ENCODE peak calls at places on chromosome 1, in nine cellular contexts. H, I, A, J, B, U, P, G and Z are unnamed samples. For H3K4me1, the result is how much of the 10 kb centered on the place peaks cover.

GRCh38 chr1:156767879-156768608 is 709 bp downstream of the PRCC start:
- DNase-seq in H (no peak), P (no peak), U (peak), J (no peak), G (peak), A (no peak), I (peak), B (no peak), Z (no peak)

GRCh38 chr1:29325675-29326074 is 89.4 kb downstream of the PTPRU start:
- DNase-seq in B (no peak), P (no peak), U (no peak), I (no peak), G (peak), A (no peak), J (no peak), H (no peak), Z (no peak)

GRCh38 chr1:236132420-236133046 is 9.8 kb upstream of the GPR137B start:
- DNase-seq in I (no peak), J (no peak), H (no peak), P (no peak), G (no peak), B (no peak), U (no peak), A (no peak), Z (no peak)

GRCh38 chr1:119841306-119841705 is 30.0 kb upstream of the REG4 start:
- DNase-seq in J (no peak), G (no peak), B (no peak), P (no peak), I (no peak), U (no peak), H (no peak), A (no peak), Z (no peak)

GRCh38 chr1:201711101-201711597 is 117.8 kb upstream of the IPO9 start:
- DNase-seq in B (no peak), I (peak), J (no peak), A (no peak), P (no peak), U (no peak), G (no peak), H (no peak), Z (no peak)

GRCh38 chr1:217482356-217483102 is 148.4 kb downstream of the GPATCH2 start:
- DNase-seq in U (no peak), P (no peak), B (no peak), G (no peak), A (no peak), H (no peak), J (no peak), I (no peak), Z (no peak)

GRCh38 chr1:3366181-3367051 is 88.0 kb upstream of the ARHGEF16 start:
- DNase-seq in G (peak), H (no peak), U (no peak), B (peak), A (no peak), P (no peak), J (no peak), I (peak), Z (peak)

GRCh38 chr1:2174348-2175054 is 20.1 kb downstream of the FAAP20 start:
- DNase-seq in G (no peak), I (peak), B (peak), A (no peak), U (peak), P (peak), H (peak), J (peak), Z (peak)

GRCh38 chr1:99180915-99181314 is 83.4 kb upstream of the PLPPR4 start:
- DNase-seq in G (no peak), H (no peak), B (no peak), A (no peak), P (no peak), J (no peak), I (no peak), U (peak), Z (no peak)

GRCh38 chr1:75097686-75098085 is 36.5 kb upstream of the LHX8 start:
- DNase-seq in G (no peak), A (no peak), P (no peak), U (no peak), B (no peak), J (no peak), H (no peak), I (no peak), Z (no peak)

GRCh38 chr1:65209005-65209885 is 61.2 kb downstream of the AK4 start:
- DNase-seq in G (peak), A (no peak), U (peak), H (peak), B (no peak), J (no peak), I (no peak), P (peak), Z (peak)

GRCh38 chr1:60562715-60563114 is 489.1 kb upstream of the C1orf87 start:
- DNase-seq in A (no peak), H (no peak), P (no peak), B (no peak), J (no peak), G (no peak), U (no peak), I (no peak), Z (no peak)

GRCh38 chr1:25679170-25679569 is 62.6 kb downstream of the MAN1C1 start:
- DNase-seq in B (no peak), J (no peak), G (no peak), A (no peak), H (no peak), I (no peak), U (no peak), P (no peak), Z (no peak)

GRCh38 chr1:6653651-6654290 is 29.1 kb downstream of the THAP3 start:
- DNase-seq in A (no peak), I (no peak), U (no peak), H (no peak), B (no peak), G (no peak), J (no peak), P (no peak), Z (no peak)

GRCh38 chr1:8745749-8746390 is 71.6 kb downstream of the RERE start:
- DNase-seq in B (no peak), I (no peak), U (no peak), J (no peak), A (no peak), H (no peak), G (no peak), P (no peak), Z (no peak)

GRCh38 chr1:187409341-187409740 is 580.6 kb downstream of the PLA2G4A start:
- DNase-seq in P (no peak), A (no peak), U (no peak), G (no peak), I (no peak), B (no peak), H (no peak), J (no peak), Z (no peak)

GRCh38 chr1:30817083-30817450 is 59.5 kb upstream of the LAPTM5 start:
- DNase-seq in G (no peak), J (no peak), B (no peak), U (no peak), H (no peak), I (no peak), P (no peak), A (no peak), Z (no peak)

GRCh38 chr1:21865609-21865942 is 53.5 kb downstream of the LDLRAD2 start:
- DNase-seq in G (no peak), J (peak), A (no peak), H (no peak), I (no peak), U (no peak), B (no peak), P (peak), Z (no peak)

GRCh38 chr1:3463891-3464648 is 9.6 kb downstream of the ARHGEF16 start:
- DNase-seq in J (no peak), A (peak), U (no peak), G (no peak), B (no peak), H (no peak), I (peak), P (no peak), Z (no peak)

GRCh38 chr1:203797948-203798347 is 2.5 kb downstream of the ZBED6 start:
- DNase-seq in G (no peak), P (no peak), H (no peak), B (no peak), I (no peak), A (no peak), J (no peak), U (no peak), Z (no peak)

GRCh38 chr1:39652105-39652504 is 12.7 kb upstream of the HEYL start:
- DNase-seq in G (peak), J (no peak), I (peak), A (no peak), B (no peak), U (no peak), P (no peak), H (no peak), Z (no peak)

GRCh38 chr1:28297826-28298225 is 31.0 kb upstream of the MED18 start:
- DNase-seq in U (no peak), A (no peak), G (no peak), H (no peak), P (no peak), B (no peak), J (no peak), I (no peak), Z (no peak)

GRCh38 chr1:119323216-119323982 is 45.2 kb upstream of the HAO2 start:
- DNase-seq in B (no peak), H (no peak), U (peak), P (peak), A (no peak), J (no peak), G (peak), I (no peak), Z (no peak)

GRCh38 chr1:175471039-175471800 is 272.2 kb downstream of the TNR start:
- DNase-seq in I (no peak), A (no peak), H (no peak), U (no peak), J (no peak), B (no peak), P (no peak), G (no peak), Z (no peak)

GRCh38 chr1:203652718-203653461 is 26.3 kb downstream of the ATP2B4 start:
- DNase-seq in H (no peak), G (no peak), I (no peak), U (no peak), A (no peak), B (no peak), P (no peak), J (no peak), Z (no peak)

GRCh38 chr1:50985094-50985493 is 15.0 kb downstream of the CDKN2C start:
- DNase-seq in B (no peak), U (no peak), A (no peak), I (no peak), P (no peak), H (no peak), G (no peak), J (no peak), Z (peak)

GRCh38 chr1:66282343-66282852 is 251.6 kb upstream of the SGIP1 start:
- DNase-seq in I (peak), J (peak), H (no peak), P (peak), A (no peak), U (peak), B (peak), G (peak), Z (no peak)

GRCh38 chr1:37814257-37814656 is 6.2 kb upstream of the YRDC start:
- DNase-seq in H (no peak), P (no peak), A (no peak), I (no peak), B (no peak), G (no peak), J (no peak), U (no peak), Z (no peak)

GRCh38 chr1:14735861-14736260 is 137.4 kb downstream of the KAZN start:
- DNase-seq in H (no peak), B (no peak), G (no peak), P (peak), A (no peak), U (no peak), I (no peak), J (no peak), Z (no peak)

GRCh38 chr1:35111106-35111505 is 31.9 kb downstream of the ZMYM1 start:
- DNase-seq in P (no peak), B (no peak), A (no peak), J (no peak), U (no peak), H (peak), I (no peak), G (no peak), Z (no peak)

GRCh38 chr1:89451011-89451410 is 73.6 kb upstream of the LRRC8B start:
- DNase-seq in B (no peak), J (no peak), A (no peak), P (no peak), H (no peak), G (no peak), U (no peak), I (no peak), Z (no peak)

GRCh38 chr1:33902486-33903209 is 38.8 kb downstream of the HMGB4 start:
- DNase-seq in H (no peak), I (no peak), J (no peak), B (no peak), A (no peak), P (peak), U (peak), G (peak), Z (no peak)

GRCh38 chr1:212234431-212235298 is 50.5 kb upstream of the PPP2R5A start:
- DNase-seq in G (peak), P (no peak), A (no peak), U (no peak), I (peak), B (peak), H (peak), J (no peak), Z (no peak)

GRCh38 chr1:15444476-15445389 is 6.5 kb downstream of the CTRC start:
- DNase-seq in U (no peak), G (no peak), A (no peak), J (no peak), H (no peak), P (no peak), B (no peak), I (no peak), Z (no peak)

GRCh38 chr1:25534389-25534788 is 9.0 kb upstream of the LDLRAP1 start:
- DNase-seq in H (no peak), J (no peak), A (no peak), I (no peak), U (no peak), P (no peak), B (no peak), G (no peak), Z (no peak)

GRCh38 chr1:89274431-89274857 is 1.8 kb upstream of the GBP5 start:
- DNase-seq in A (no peak), I (no peak), P (no peak), G (no peak), B (no peak), U (no peak), J (no peak), H (no peak), Z (no peak)

GRCh38 chr1:49052102-49052501 is 275.4 kb upstream of the BEND5 start:
- DNase-seq in G (no peak), J (no peak), A (no peak), I (no peak), P (no peak), U (no peak), B (no peak), H (no peak), Z (no peak)

GRCh38 chr1:53405737-53406136 is 53.5 kb upstream of the DMRTB1 start:
- DNase-seq in I (no peak), G (no peak), H (no peak), P (no peak), B (no peak), A (no peak), J (no peak), U (no peak), Z (no peak)

GRCh38 chr1:53400761-53401379 is 58.3 kb upstream of the DMRTB1 start:
- DNase-seq in I (no peak), B (no peak), A (no peak), P (no peak), U (no peak), J (no peak), G (no peak), H (no peak), Z (no peak)

GRCh38 chr1:53406551-53407235 is 52.5 kb upstream of the DMRTB1 start:
- DNase-seq in H (no peak), B (no peak), P (no peak), U (no peak), I (no peak), G (no peak), A (no peak), J (no peak), Z (no peak)

GRCh38 chr1:53401815-53402745 is 57.1 kb upstream of the DMRTB1 start:
- DNase-seq in H (no peak), B (no peak), G (no peak), J (no peak), U (no peak), P (no peak), I (no peak), A (no peak), Z (no peak)

GRCh38 chr1:53402891-53403655 is 56.1 kb upstream of the DMRTB1 start:
- DNase-seq in P (no peak), A (no peak), I (no peak), B (no peak), U (no peak), G (no peak), H (no peak), J (no peak), Z (no peak)
- H3K4me3 ChIP-seq in P (no peak), A (no peak), I (no peak), B (no peak), U (no peak), G (no peak), H (no peak), J (no peak), Z (no peak)

DNA sequence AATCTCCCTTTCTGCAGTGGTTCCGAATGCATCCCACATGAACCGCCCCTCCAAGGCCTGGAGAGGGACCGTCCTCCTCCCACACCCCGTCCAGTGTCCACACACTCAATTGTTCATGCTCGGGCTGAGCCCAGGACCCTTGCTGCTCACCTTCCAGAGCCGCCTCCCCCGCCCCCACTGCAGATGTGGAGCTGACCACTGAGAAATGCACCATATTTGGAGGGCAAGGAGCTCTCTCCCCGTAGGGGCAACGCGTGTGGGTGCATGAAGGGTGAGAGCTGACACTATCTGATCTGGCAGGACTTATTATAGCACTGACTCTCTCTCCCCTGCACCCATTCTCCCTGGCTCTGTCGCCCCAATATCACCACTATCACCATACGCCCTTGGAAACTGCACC is 4.0 kb upstream of the S100A3 start:
- DNase-seq in B (no peak), P (no peak), H (no peak), U (no peak), J (no peak), G (no peak), I (no peak), A (peak), Z (no peak)
- H3K4me1 ChIP-seq in B (under half), P (under half), H (under half), U (under half), J (under half), G (under half), I (under half), A (under half), Z (under half)

GRCh38 chr1:215082532-215083407 is at the start of gene KCNK2:
- DNase-seq in G (no peak), U (no peak), A (no peak), P (no peak), B (peak), J (no peak), I (no peak), H (no peak), Z (peak)

GRCh38 chr1:215087603-215088002 is 5.1 kb downstream of the KCNK2 start:
- DNase-seq in P (no peak), J (no peak), B (no peak), I (no peak), A (no peak), G (no peak), H (no peak), U (no peak), Z (no peak)

GRCh38 chr1:215079456-215079855 is 3.1 kb upstream of the KCNK2 start:
- DNase-seq in G (no peak), J (no peak), U (no peak), P (no peak), H (no peak), A (no peak), B (no peak), I (no peak), Z (no peak)

GRCh38 chr1:215081566-215082531 is 688 bp upstream of the KCNK2 start:
- DNase-seq in B (no peak), J (no peak), I (no peak), U (no peak), A (no peak), G (no peak), P (no peak), H (no peak), Z (peak)

DNA sequence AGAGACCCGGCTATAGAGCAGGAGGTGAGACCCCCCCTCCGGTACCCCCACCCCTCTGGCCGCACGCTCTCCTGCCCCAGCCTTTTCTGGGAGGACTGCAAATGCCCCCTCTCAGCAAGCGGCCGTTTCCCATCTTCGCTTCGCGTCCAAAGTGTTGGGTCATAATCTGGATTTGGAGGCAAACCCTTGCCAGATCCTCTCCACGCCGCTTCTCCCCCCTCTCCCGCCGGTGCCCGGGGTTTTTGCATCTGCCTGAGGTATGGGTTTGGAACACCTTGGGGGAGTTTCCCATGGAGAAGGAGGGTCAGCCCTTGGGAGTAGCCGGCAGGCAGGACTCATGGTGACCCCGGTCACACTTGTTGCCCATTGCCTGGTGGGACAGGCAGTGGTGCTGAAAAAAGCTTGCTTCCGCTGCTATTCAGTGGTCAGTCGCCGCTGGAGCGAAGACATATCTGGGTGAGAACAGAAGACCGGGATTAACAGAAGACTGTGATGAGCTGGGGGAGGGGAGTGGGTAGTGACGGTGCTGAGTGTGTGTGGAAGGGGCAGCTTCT is 948 bp downstream of the KCNK2 start:
- DNase-seq in H (no peak), G (no peak), B (no peak), U (no peak), P (no peak), A (no peak), I (no peak), J (no peak), Z (peak)
- H3K4me3 ChIP-seq in H (peak), G (peak), B (peak), U (no peak), P (no peak), A (peak), I (peak), J (no peak), Z (peak)

GRCh38 chr1:230861489-230861888 is 6.8 kb downstream of the C1orf198 start:
- DNase-seq in P (no peak), B (no peak), G (no peak), H (no peak), I (no peak), A (no peak), J (no peak), U (no peak), Z (no peak)
- H3K4me1 ChIP-seq in P (under half), B (under half), G (half or more), H (under half), I (under half), A (under half), J (under half), U (under half), Z (under half)

GRCh38 chr1:109959632-109959973 is 25.0 kb upstream of the AHCYL1 start:
- DNase-seq in I (no peak), A (no peak), P (no peak), J (no peak), H (no peak), U (no peak), G (no peak), B (no peak), Z (no peak)
- H3K4me3 ChIP-seq in I (no peak), A (no peak), P (no peak), J (no peak), H (no peak), U (no peak), G (no peak), B (no peak), Z (no peak)

DNA sequence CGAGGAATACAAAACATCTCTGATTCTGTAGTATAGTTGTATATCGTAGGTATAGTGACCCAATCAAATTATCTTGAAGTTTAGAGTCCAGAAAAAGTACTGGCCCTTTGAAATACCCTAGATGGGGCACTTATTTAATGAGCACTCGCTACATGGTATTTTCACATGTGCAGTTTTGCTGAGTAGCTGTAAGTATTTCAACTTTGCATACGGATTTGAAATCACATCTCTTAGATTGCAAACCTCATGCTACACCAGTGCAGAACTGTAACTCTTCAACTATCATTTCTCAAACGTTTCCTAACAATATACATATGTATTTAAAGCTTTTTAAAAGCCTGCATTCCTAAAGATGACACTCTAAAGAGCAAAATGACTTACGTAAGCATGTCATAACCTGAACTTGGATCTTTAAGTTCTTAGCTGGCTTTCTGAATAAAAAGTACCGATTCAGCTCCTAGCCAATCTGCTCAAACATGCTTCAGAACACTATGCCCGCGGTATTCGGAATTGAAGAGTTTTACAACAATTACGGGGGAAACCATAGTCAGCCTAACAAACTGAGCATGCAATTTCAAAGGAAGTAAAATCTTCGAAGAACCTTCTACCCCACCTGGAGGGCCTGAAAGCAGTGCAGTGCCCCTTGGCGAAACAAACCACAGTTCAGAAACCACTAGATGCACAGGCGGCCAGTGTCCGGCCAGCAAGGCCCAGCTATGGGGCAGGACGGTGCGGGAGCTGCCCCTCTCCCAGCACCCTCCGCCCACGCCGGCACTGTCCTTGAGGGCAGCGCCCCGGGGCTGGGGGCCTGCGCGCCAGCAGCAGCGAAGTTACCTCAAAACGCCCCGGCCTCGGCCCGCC is 878 bp downstream of the FH start:
- DNase-seq in U (peak), A (peak), G (peak), H (no peak), P (peak), I (peak), J (peak), B (no peak), Z (peak)
- H3K4me1 ChIP-seq in U (under half), A (under half), G (under half), H (under half), P (under half), I (under half), J (under half), B (under half), Z (under half)